ENCODE peak calls at places on chromosomes 13 and 19, in seven cellular contexts. H is right lobe of liver, V is upper lobe of left lung, G is endothelial cell of umbilical vein, W is HepG2, Q is uterus, T is IMR-90. U is an unnamed sample.
A peak's percentile ranks its signal among the peaks of the same experiment; 100 is the strongest.

GRCh38 chr19:50925734-50926133 is 14.5 kb upstream of the KLK4 start:
- DNase-seq in H (no peak), V (no peak), G (no peak), W (no peak), Q (no peak), T (no peak), U (no peak)

GRCh38 chr13:40993119-40993518 is 26.0 kb downstream of the ELF1 start:
- DNase-seq in H (no peak), V (peak; percentile 46), G (no peak), W (no peak), Q (no peak), T (no peak), U (no peak)

GRCh38 chr13:94195715-94196114 is 283.8 kb downstream of the DCT start:
- DNase-seq in H (no peak), V (no peak), G (no peak), W (no peak), Q (no peak), T (peak; percentile 96), U (no peak)

GRCh38 chr13:112606125-112607001 is 18.4 kb upstream of the TUBGCP3 start:
- DNase-seq in H (peak; percentile 95), V (peak; percentile 99), G (peak; percentile 88), W (peak; percentile 65), Q (peak; percentile 91), T (peak; percentile 78), U (peak; percentile 96)

GRCh38 chr19:588093-588742 is 1.5 kb upstream of the HCN2 start:
- DNase-seq in H (no peak), V (peak; percentile 89), G (peak; percentile 59), W (peak; percentile 57), Q (no peak), T (peak; percentile 72), U (peak; percentile 51)

GRCh38 chr19:49553451-49554271 is 25.9 kb downstream of the RCN3 start:
- DNase-seq in H (no peak), V (no peak), G (peak; percentile 65), W (peak; percentile 79), Q (no peak), T (peak; percentile 69), U (no peak)

GRCh38 chr13:87684850-87685735 is 13.9 kb downstream of the SLITRK5 start:
- DNase-seq in H (no peak), V (no peak), G (no peak), W (no peak), Q (no peak), T (no peak), U (no peak)

GRCh38 chr13:112140366-112140765 is 73.4 kb downstream of the SOX1 start:
- DNase-seq in H (no peak), V (no peak), G (no peak), W (no peak), Q (no peak), T (no peak), U (no peak)

GRCh38 chr19:20660473-20660872 is 898 bp downstream of the ZNF626 start:
- DNase-seq in H (no peak), V (no peak), G (peak; percentile 20), W (no peak), Q (no peak), T (no peak), U (peak; percentile 16)

GRCh38 chr19:49150106-49150943 is 4.9 kb downstream of the HRC start:
- DNase-seq in H (peak; percentile 93), V (peak; percentile 95), G (peak; percentile 83), W (peak; percentile 76), Q (peak; percentile 75), T (peak; percentile 65), U (peak; percentile 89)

GRCh38 chr13:20174656-20175405 is 14.0 kb upstream of the GJA3 start:
- DNase-seq in H (no peak), V (peak; percentile 77), G (peak; percentile 73), W (peak; percentile 26), Q (peak; percentile 76), T (peak; percentile 99), U (peak; percentile 24)

GRCh38 chr13:59259416-59260000 is 904.2 kb downstream of the DIAPH3 start:
- DNase-seq in H (no peak), V (no peak), G (no peak), W (no peak), Q (no peak), T (no peak), U (no peak)

GRCh38 chr13:76014618-76015315 is 378.6 kb downstream of the LMO7 start:
- DNase-seq in H (no peak), V (no peak), G (no peak), W (no peak), Q (no peak), T (peak; percentile 80), U (no peak)

GRCh38 chr19:56118666-56119584 is 2.2 kb downstream of the ZNF787 start:
- DNase-seq in H (no peak), V (no peak), G (no peak), W (no peak), Q (no peak), T (no peak), U (no peak)

GRCh38 chr13:36850790-36851438 is 31.9 kb downstream of the RFXAP start:
- DNase-seq in H (no peak), V (no peak), G (peak; percentile 37), W (peak; percentile 23), Q (no peak), T (no peak), U (peak; percentile 11)

GRCh38 chr19:12937243-12938053 is 961 bp upstream of the CALR start:
- DNase-seq in H (peak; percentile 80), V (no peak), G (peak; percentile 75), W (peak; percentile 43), Q (no peak), T (no peak), U (peak; percentile 83)

GRCh38 chr13:48412100-48412556 is 785 bp downstream of the LPAR6 start:
- DNase-seq in H (no peak), V (no peak), G (peak; percentile 64), W (no peak), Q (no peak), T (peak; percentile 31), U (no peak)

GRCh38 chr19:33879818-33880575 is 83.3 kb downstream of the KCTD15 start:
- DNase-seq in H (peak; percentile 85), V (peak; percentile 65), G (peak; percentile 13), W (no peak), Q (no peak), T (no peak), U (peak; percentile 39)

GRCh38 chr13:106709509-106709908 is 141.6 kb upstream of the ARGLU1 start:
- DNase-seq in H (no peak), V (no peak), G (peak; percentile 58), W (no peak), Q (no peak), T (no peak), U (no peak)

GRCh38 chr19:46328079-46328478 is 18.8 kb upstream of the PPP5C start:
- DNase-seq in H (no peak), V (no peak), G (no peak), W (no peak), Q (no peak), T (no peak), U (no peak)

GRCh38 chr19:29509456-29509855 is 16.3 kb upstream of the VSTM2B start:
- DNase-seq in H (no peak), V (no peak), G (no peak), W (no peak), Q (no peak), T (no peak), U (no peak)

GRCh38 chr19:49973987-49974386 is 13.0 kb upstream of the SIGLEC11 start:
- DNase-seq in H (no peak), V (peak; percentile 79), G (no peak), W (no peak), Q (no peak), T (no peak), U (no peak)

GRCh38 chr13:35475960-35476943 is at the start of gene MAB21L1:
- DNase-seq in H (no peak), V (peak; percentile 49), G (peak; percentile 24), W (no peak), Q (no peak), T (peak; percentile 19), U (peak; percentile 6)

GRCh38 chr13:36357692-36358091 is 11.5 kb upstream of the SPART start:
- DNase-seq in H (peak; percentile 77), V (no peak), G (no peak), W (no peak), Q (peak; percentile 74), T (no peak), U (no peak)

GRCh38 chr13:40230833-40231266 is 435.6 kb downstream of the FOXO1 start:
- DNase-seq in H (no peak), V (no peak), G (peak; percentile 74), W (no peak), Q (peak; percentile 56), T (no peak), U (no peak)

GRCh38 chr13:35764359-35765015 is 288.0 kb upstream of the MAB21L1 start:
- DNase-seq in H (no peak), V (no peak), G (no peak), W (no peak), Q (no peak), T (no peak), U (no peak)

DNA sequence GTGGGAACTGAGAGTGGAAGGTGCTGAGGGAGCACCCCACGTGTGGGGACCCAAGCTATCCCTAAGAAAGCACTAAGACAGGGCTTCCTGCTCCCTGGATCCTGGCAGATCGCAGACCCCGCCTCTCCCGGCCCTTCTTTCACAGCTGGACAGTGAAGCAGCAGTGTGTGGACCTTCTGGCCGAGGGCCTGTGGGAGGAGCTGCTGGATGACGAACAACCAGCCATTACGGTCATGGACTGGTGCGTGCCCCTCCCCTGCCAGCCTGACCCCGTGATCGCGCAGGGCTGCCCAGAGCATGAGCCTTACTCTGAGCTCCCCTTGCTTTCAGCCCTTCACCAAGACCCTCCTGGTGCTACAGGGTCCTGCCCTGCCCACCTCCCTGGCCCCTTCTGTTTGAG is 2.3 kb downstream of the NCCRP1 start:
- DNase-seq in H (no peak), V (no peak), G (peak; percentile 18), W (peak; percentile 35), Q (peak; percentile 36), T (peak; percentile 63), U (peak; percentile 87)
- TF ChIP-seq POLR2A in H (no peak), V (no peak), G (no peak), W (no peak), Q (no peak), T (no peak), U (peak; percentile 20)

GRCh38 chr13:33366469-33367062 is 81.0 kb upstream of the STARD13 start:
- DNase-seq in H (no peak), V (no peak), G (no peak), W (peak; percentile 66), Q (no peak), T (no peak), U (no peak)
- H3K27me3 ChIP-seq in H (no peaks in the 10 kb centered on the region), V (no peaks in the 10 kb centered on the region), G (no peaks in the 10 kb centered on the region), W (no peaks in the 10 kb centered on the region), Q (no peaks in the 10 kb centered on the region), T (no peaks in the 10 kb centered on the region), U (no peaks in the 10 kb centered on the region)

GRCh38 chr19:5133986-5134595 is 165.2 kb downstream of the KDM4B start:
- DNase-seq in H (no peak), V (peak; percentile 77), G (no peak), W (no peak), Q (no peak), T (no peak), U (no peak)
- H3K36me3 ChIP-seq in H (peaks cover 3% of the 10 kb centered on the region), V (peaks cover 32% of the 10 kb centered on the region), G (peaks cover 34% of the 10 kb centered on the region), W (peaks cover 35% of the 10 kb centered on the region), Q (no peaks in the 10 kb centered on the region), T (peaks cover 59% of the 10 kb centered on the region), U (peaks cover 61% of the 10 kb centered on the region)

DNA sequence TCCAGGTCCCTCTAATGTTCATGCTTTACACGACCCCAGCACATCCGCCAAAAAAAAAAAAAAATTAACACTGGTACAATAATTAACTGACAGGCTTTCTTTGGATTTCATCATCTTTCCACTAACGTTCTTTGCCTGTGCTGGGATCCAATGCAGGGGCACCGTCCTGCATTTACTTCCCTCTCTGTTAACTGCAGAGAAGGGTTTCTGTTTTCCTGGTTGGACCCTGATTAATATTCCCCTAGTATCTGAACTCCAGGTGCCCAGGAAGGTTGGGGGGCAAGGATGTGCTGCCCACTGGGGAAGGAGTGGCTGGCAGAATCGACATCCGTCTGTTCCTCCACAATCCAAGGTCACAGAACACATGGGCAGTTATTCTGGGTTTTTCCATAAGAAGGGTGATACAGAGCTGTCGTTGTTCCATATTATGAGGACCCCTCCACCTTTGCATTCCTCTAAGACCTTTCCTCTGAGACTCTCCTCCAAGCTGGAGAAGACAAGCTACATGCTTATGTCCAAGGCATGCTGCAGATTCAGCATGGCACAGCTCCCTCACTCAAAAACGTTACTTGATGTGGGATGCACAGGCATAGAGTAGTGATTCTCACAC is 4.5 kb upstream of the LAIR1 start:
- DNase-seq in H (no peak), V (no peak), G (no peak), W (no peak), Q (no peak), T (no peak), U (no peak)
- TF ChIP-seq POLR2A in H (no peak), V (no peak), G (no peak), W (no peak), Q (no peak), T (no peak), U (no peak)

U was measured in thyroid gland.